ENCODE peak calls at places on chromosomes 7 and 10, in six cellular contexts. One of them, this sample, is unnamed.

GRCh38 chr10:91788527-91788926 is 9.7 kb upstream of the TNKS2 start:
- DNase-seq in H1: no peak
- DNase-seq in IMR-90: no peak
- DNase-seq in mesendoderm: no peak
- DNase-seq in neuronal stem cell: no peak
- DNase-seq in mesenchymal stem cell: no peak
- DNase-seq in this sample: no peak

GRCh38 chr10:86658261-86658741 is 4.0 kb downstream of the OPN4 start:
- DNase-seq in H1: no peak
- DNase-seq in IMR-90: no peak
- DNase-seq in mesendoderm: no peak
- DNase-seq in neuronal stem cell: no peak
- DNase-seq in mesenchymal stem cell: no peak
- DNase-seq in this sample: no peak

GRCh38 chr7:141676618-141677017 is 25.3 kb downstream of the DENND11 start:
- DNase-seq in H1: no peak
- DNase-seq in IMR-90: no peak
- DNase-seq in mesendoderm: no peak
- DNase-seq in neuronal stem cell: no peak
- DNase-seq in mesenchymal stem cell: no peak
- DNase-seq in this sample: no peak

GRCh38 chr7:130356760-130357611 is 12.4 kb downstream of the CPA5 start:
- DNase-seq in H1: no peak
- DNase-seq in IMR-90: peak
- DNase-seq in mesendoderm: peak
- DNase-seq in neuronal stem cell: no peak
- DNase-seq in mesenchymal stem cell: peak
- DNase-seq in this sample: no peak

GRCh38 chr7:21020667-21021066 is 234.0 kb upstream of the SP8 start:
- DNase-seq in H1: no peak
- DNase-seq in IMR-90: no peak
- DNase-seq in mesendoderm: no peak
- DNase-seq in neuronal stem cell: no peak
- DNase-seq in mesenchymal stem cell: no peak
- DNase-seq in this sample: no peak

GRCh38 chr7:27329917-27330316 is 87.3 kb downstream of the EVX1 start:
- DNase-seq in H1: no peak
- DNase-seq in IMR-90: no peak
- DNase-seq in mesendoderm: no peak
- DNase-seq in neuronal stem cell: no peak
- DNase-seq in mesenchymal stem cell: no peak
- DNase-seq in this sample: no peak

GRCh38 chr10:44390585-44391072 is 5.7 kb upstream of the CXCL12 start:
- DNase-seq in H1: no peak
- DNase-seq in IMR-90: no peak
- DNase-seq in mesendoderm: no peak
- DNase-seq in neuronal stem cell: no peak
- DNase-seq in mesenchymal stem cell: no peak
- DNase-seq in this sample: no peak

GRCh38 chr10:17214991-17215781 is 12.9 kb upstream of the VIM start:
- DNase-seq in H1: no peak
- DNase-seq in IMR-90: peak
- DNase-seq in mesendoderm: no peak
- DNase-seq in neuronal stem cell: no peak
- DNase-seq in mesenchymal stem cell: peak
- DNase-seq in this sample: no peak

GRCh38 chr10:42753507-42754154 is 29.0 kb upstream of the BMS1 start:
- DNase-seq in H1: no peak
- DNase-seq in IMR-90: no peak
- DNase-seq in mesendoderm: no peak
- DNase-seq in neuronal stem cell: peak
- DNase-seq in mesenchymal stem cell: no peak
- DNase-seq in this sample: no peak

GRCh38 chr7:38105874-38106483 is 72.1 kb upstream of the STARD3NL start:
- DNase-seq in H1: no peak
- DNase-seq in IMR-90: peak
- DNase-seq in mesendoderm: peak
- DNase-seq in neuronal stem cell: peak
- DNase-seq in mesenchymal stem cell: peak
- DNase-seq in this sample: no peak

GRCh38 chr7:27186450-27187157 is 1.6 kb upstream of the HOXA11 start:
- DNase-seq in H1: no peak
- DNase-seq in IMR-90: no peak
- DNase-seq in mesendoderm: no peak
- DNase-seq in neuronal stem cell: no peak
- DNase-seq in mesenchymal stem cell: no peak
- DNase-seq in this sample: peak

GRCh38 chr10:116271593-116272496 is 1.2 kb downstream of the GFRA1 start:
- DNase-seq in H1: no peak
- DNase-seq in IMR-90: peak
- DNase-seq in mesendoderm: peak
- DNase-seq in neuronal stem cell: peak
- DNase-seq in mesenchymal stem cell: peak
- DNase-seq in this sample: peak

GRCh38 chr10:88974446-88975376 is 15.9 kb upstream of the FAS start:
- DNase-seq in H1: no peak
- DNase-seq in IMR-90: peak
- DNase-seq in mesendoderm: no peak
- DNase-seq in neuronal stem cell: no peak
- DNase-seq in mesenchymal stem cell: peak
- DNase-seq in this sample: no peak

GRCh38 chr10:2119316-2119715 is 382.0 kb upstream of the ADARB2 start:
- DNase-seq in H1: no peak
- DNase-seq in IMR-90: no peak
- DNase-seq in mesendoderm: no peak
- DNase-seq in neuronal stem cell: no peak
- DNase-seq in mesenchymal stem cell: peak
- DNase-seq in this sample: no peak

GRCh38 chr7:36735172-36735571 is 10.9 kb upstream of the AOAH start:
- DNase-seq in H1: no peak
- DNase-seq in IMR-90: no peak
- DNase-seq in mesendoderm: no peak
- DNase-seq in neuronal stem cell: no peak
- DNase-seq in mesenchymal stem cell: no peak
- DNase-seq in this sample: no peak

GRCh38 chr7:69177941-69178494 is 420.3 kb upstream of the AUTS2 start:
- DNase-seq in H1: no peak
- DNase-seq in IMR-90: no peak
- DNase-seq in mesendoderm: peak
- DNase-seq in neuronal stem cell: no peak
- DNase-seq in mesenchymal stem cell: no peak
- DNase-seq in this sample: no peak

GRCh38 chr7:130334274-130334673 is 10.3 kb upstream of the CPA5 start:
- DNase-seq in H1: no peak
- DNase-seq in IMR-90: peak
- DNase-seq in mesendoderm: no peak
- DNase-seq in neuronal stem cell: no peak
- DNase-seq in mesenchymal stem cell: no peak
- DNase-seq in this sample: no peak

GRCh38 chr10:96513686-96514551 is at the start of gene TLL2:
- DNase-seq in H1: peak
- DNase-seq in IMR-90: peak
- DNase-seq in mesendoderm: peak
- DNase-seq in neuronal stem cell: peak
- DNase-seq in mesenchymal stem cell: peak
- DNase-seq in this sample: peak

GRCh38 chr10:58781873-58782488 is 269.3 kb downstream of the BICC1 start:
- DNase-seq in H1: no peak
- DNase-seq in IMR-90: peak
- DNase-seq in mesendoderm: peak
- DNase-seq in neuronal stem cell: peak
- DNase-seq in mesenchymal stem cell: peak
- DNase-seq in this sample: no peak

GRCh38 chr7:130356121-130356759 is 11.6 kb downstream of the CPA5 start:
- DNase-seq in H1: peak
- DNase-seq in IMR-90: peak
- DNase-seq in mesendoderm: peak
- DNase-seq in neuronal stem cell: peak
- DNase-seq in mesenchymal stem cell: peak
- DNase-seq in this sample: peak

GRCh38 chr7:30478349-30479228 is at the start of gene NOD1:
- DNase-seq in H1: peak
- DNase-seq in IMR-90: peak
- DNase-seq in mesendoderm: peak
- DNase-seq in neuronal stem cell: peak
- DNase-seq in mesenchymal stem cell: peak
- DNase-seq in this sample: peak

GRCh38 chr7:143305423-143306070 is 10.4 kb upstream of the CLCN1 start:
- DNase-seq in H1: no peak
- DNase-seq in IMR-90: peak
- DNase-seq in mesendoderm: peak
- DNase-seq in neuronal stem cell: no peak
- DNase-seq in mesenchymal stem cell: peak
- DNase-seq in this sample: peak

GRCh38 chr7:27143950-27144798 is 693 bp upstream of the HOXA5 start:
- DNase-seq in H1: no peak
- DNase-seq in IMR-90: peak
- DNase-seq in mesendoderm: no peak
- DNase-seq in neuronal stem cell: no peak
- DNase-seq in mesenchymal stem cell: no peak
- DNase-seq in this sample: no peak

GRCh38 chr7:48617988-48618387 is 306.4 kb upstream of the CDC14C start:
- DNase-seq in H1: no peak
- DNase-seq in IMR-90: no peak
- DNase-seq in mesendoderm: no peak
- DNase-seq in neuronal stem cell: no peak
- DNase-seq in mesenchymal stem cell: no peak
- DNase-seq in this sample: no peak

GRCh38 chr7:101235522-101235921 is 2.1 kb downstream of the CLDN15 start:
- DNase-seq in H1: no peak
- DNase-seq in IMR-90: no peak
- DNase-seq in mesendoderm: no peak
- DNase-seq in neuronal stem cell: no peak
- DNase-seq in mesenchymal stem cell: no peak
- DNase-seq in this sample: no peak
- H2BK5ac ChIP-seq in H1: no peak
- H2BK5ac ChIP-seq in IMR-90: no peak
- H2BK5ac ChIP-seq in mesendoderm: no peak
- H2BK5ac ChIP-seq in neuronal stem cell: no peak
- H2BK5ac ChIP-seq in mesenchymal stem cell: no peak
- H2BK5ac ChIP-seq in this sample: no peak

GRCh38 chr7:2800923-2801682 is 43.0 kb downstream of the GNA12 start:
- DNase-seq in H1: no peak
- DNase-seq in IMR-90: peak
- DNase-seq in mesendoderm: no peak
- DNase-seq in neuronal stem cell: no peak
- DNase-seq in mesenchymal stem cell: peak
- DNase-seq in this sample: no peak
- H2BK5ac ChIP-seq in H1: peak
- H2BK5ac ChIP-seq in IMR-90: peak
- H2BK5ac ChIP-seq in mesendoderm: no peak
- H2BK5ac ChIP-seq in neuronal stem cell: no peak
- H2BK5ac ChIP-seq in mesenchymal stem cell: no peak
- H2BK5ac ChIP-seq in this sample: no peak

GRCh38 chr10:78742406-78742729 is 326.4 kb upstream of the ZMIZ1 start:
- DNase-seq in H1: no peak
- DNase-seq in IMR-90: no peak
- DNase-seq in mesendoderm: no peak
- DNase-seq in neuronal stem cell: no peak
- DNase-seq in mesenchymal stem cell: no peak
- DNase-seq in this sample: no peak

GRCh38 chr10:78741541-78741940 is 327.2 kb upstream of the ZMIZ1 start:
- DNase-seq in H1: no peak
- DNase-seq in IMR-90: peak
- DNase-seq in mesendoderm: no peak
- DNase-seq in neuronal stem cell: no peak
- DNase-seq in mesenchymal stem cell: peak
- DNase-seq in this sample: no peak

GRCh38 chr10:78740976-78741375 is 327.8 kb upstream of the ZMIZ1 start:
- DNase-seq in H1: no peak
- DNase-seq in IMR-90: no peak
- DNase-seq in mesendoderm: no peak
- DNase-seq in neuronal stem cell: no peak
- DNase-seq in mesenchymal stem cell: no peak
- DNase-seq in this sample: no peak

GRCh38 chr10:78744521-78745090 is 324.2 kb upstream of the ZMIZ1 start:
- DNase-seq in H1: no peak
- DNase-seq in IMR-90: no peak
- DNase-seq in mesendoderm: no peak
- DNase-seq in neuronal stem cell: no peak
- DNase-seq in mesenchymal stem cell: peak
- DNase-seq in this sample: no peak

DNA sequence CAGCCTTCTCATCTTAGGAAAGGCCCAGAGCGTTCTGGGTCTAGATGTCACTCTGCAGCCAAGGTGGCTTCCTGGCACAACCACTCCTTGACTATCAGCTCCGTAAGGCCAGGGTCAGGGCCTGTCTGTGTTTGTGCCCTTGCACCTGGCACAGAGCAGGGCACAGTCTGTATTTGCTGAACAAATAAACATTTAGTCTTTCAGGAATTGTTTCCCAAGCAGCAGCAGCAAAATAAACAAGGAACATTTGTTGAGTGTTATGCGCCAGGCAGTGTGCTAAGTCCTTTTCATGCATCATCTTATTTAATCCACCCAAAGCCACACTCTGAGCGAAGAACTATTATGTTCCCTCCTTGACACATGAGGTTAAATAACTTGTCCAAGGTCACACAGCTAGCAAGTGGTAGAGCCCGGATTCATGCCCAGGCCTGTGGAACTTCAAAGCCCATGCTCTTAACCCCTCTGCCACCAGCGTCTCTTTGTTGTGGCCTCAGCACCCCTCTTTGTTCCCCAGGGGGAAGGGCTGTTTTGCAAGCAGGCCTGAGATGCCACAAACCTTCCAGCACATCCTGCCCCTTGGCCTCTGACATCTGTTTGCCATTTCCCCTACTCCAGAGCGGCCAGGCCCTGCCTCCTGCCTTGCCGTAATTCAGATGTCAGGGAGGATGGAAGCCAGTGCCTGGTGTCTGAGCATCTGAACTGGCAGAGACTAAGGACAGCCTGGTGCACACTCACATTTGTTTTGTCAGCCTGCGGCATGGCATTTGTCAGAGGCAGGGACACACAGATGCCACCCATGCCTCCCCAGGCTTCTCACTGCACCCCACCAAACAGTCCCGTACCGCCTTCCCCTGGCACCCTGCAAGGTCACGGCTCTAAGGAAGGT is 325.8 kb upstream of the ZMIZ1 start:
- DNase-seq in H1: no peak
- DNase-seq in IMR-90: no peak
- DNase-seq in mesendoderm: no peak
- DNase-seq in neuronal stem cell: no peak
- DNase-seq in mesenchymal stem cell: peak
- DNase-seq in this sample: no peak
- H2BK5ac ChIP-seq in H1: no peak
- H2BK5ac ChIP-seq in IMR-90: no peak
- H2BK5ac ChIP-seq in mesendoderm: no peak
- H2BK5ac ChIP-seq in neuronal stem cell: no peak
- H2BK5ac ChIP-seq in mesenchymal stem cell: no peak
- H2BK5ac ChIP-seq in this sample: no peak

DNA sequence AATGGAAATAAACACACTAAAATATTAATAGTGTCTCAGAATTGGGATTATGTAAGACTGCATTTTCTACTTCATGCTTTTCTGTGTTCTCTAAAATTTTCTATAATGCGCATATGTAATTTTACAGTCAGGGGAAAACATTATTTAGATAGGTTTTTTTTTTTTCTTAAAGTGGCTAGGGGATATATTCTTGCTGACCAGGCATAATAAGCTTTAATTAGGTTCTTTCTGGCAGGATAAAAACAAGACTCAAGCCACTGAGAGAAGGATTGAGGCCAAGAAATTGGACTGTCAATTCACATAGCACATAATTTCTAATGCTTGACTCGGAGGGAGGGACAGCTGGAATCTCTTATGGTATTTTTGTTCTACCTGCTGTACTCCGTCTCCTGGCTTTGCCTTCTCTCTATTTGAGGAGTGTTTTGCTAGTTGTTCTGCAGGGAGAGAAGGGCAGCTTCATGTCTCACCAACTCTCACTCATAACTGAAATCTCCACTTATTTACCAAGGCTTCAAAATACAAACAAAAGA is 119.8 kb upstream of the NPVF start:
- DNase-seq in H1: no peak
- DNase-seq in IMR-90: no peak
- DNase-seq in mesendoderm: no peak
- DNase-seq in neuronal stem cell: no peak
- DNase-seq in mesenchymal stem cell: no peak
- DNase-seq in this sample: no peak
- H2BK5ac ChIP-seq in H1: no peak
- H2BK5ac ChIP-seq in IMR-90: no peak
- H2BK5ac ChIP-seq in mesendoderm: no peak
- H2BK5ac ChIP-seq in neuronal stem cell: no peak
- H2BK5ac ChIP-seq in mesenchymal stem cell: no peak
- H2BK5ac ChIP-seq in this sample: no peak

This sample was measured in H9.